ENCODE peak calls at places on chromosomes 5 and 9, in ten cellular contexts. K is GM23338, G is SK-N-SH, H is transverse colon, D is endothelial cell of umbilical vein, N is sigmoid colon, R is stomach, W is HepG2, I is Panc1, X is spleen. Z is an unnamed sample.

GRCh38 chr5:133456933-133457402 is 155.4 kb downstream of the FSTL4 start:
- DNase-seq in I (no peak), D (no peak), K (no peak), R (no peak), H (no peak), G (no peak), W (peak; percentile 19), N (no peak), X (no peak), Z (no peak)

GRCh38 chr9:83570359-83570758 is 32.2 kb upstream of the FRMD3 start:
- DNase-seq in D (no peak), R (no peak), K (no peak), G (no peak), N (no peak), H (no peak), I (no peak), X (no peak), W (no peak), Z (no peak)

GRCh38 chr5:168366124-168366523 is 74.7 kb downstream of the WWC1 start:
- DNase-seq in K (no peak), I (peak; percentile 32), R (no peak), H (no peak), N (no peak), G (no peak), D (peak; percentile 21), W (no peak), X (no peak), Z (no peak)

GRCh38 chr9:111179577-111179976 is 141.3 kb upstream of the LPAR1 start:
- DNase-seq in D (no peak), G (no peak), W (no peak), R (no peak), H (peak; percentile 20), K (no peak), X (no peak), N (peak; percentile 69), I (no peak), Z (no peak)

GRCh38 chr9:129865668-129866320 is 30.5 kb downstream of the USP20 start:
- DNase-seq in I (no peak), X (no peak), D (no peak), H (no peak), N (no peak), G (no peak), R (no peak), K (no peak), W (no peak), Z (no peak)

GRCh38 chr5:169895876-169896275 is 84.4 kb downstream of the INSYN2B start:
- DNase-seq in K (no peak), X (no peak), G (no peak), I (no peak), H (no peak), D (no peak), R (no peak), N (no peak), W (no peak), Z (no peak)

GRCh38 chr9:21402387-21403247 is 6.3 kb upstream of the IFNA8 start:
- DNase-seq in K (peak; percentile 84), G (peak; percentile 21), N (no peak), W (no peak), R (no peak), H (no peak), I (no peak), D (no peak), X (peak; percentile 76), Z (no peak)

GRCh38 chr9:120531683-120532300 is 48.2 kb downstream of the CDK5RAP2 start:
- DNase-seq in X (no peak), I (no peak), H (peak; percentile 14), D (peak; percentile 30), W (peak; percentile 25), K (peak; percentile 72), N (no peak), G (peak; percentile 42), R (no peak), Z (no peak)

GRCh38 chr5:65041296-65042158 is 272.8 kb downstream of the CWC27 start:
- DNase-seq in I (no peak), D (peak; percentile 40), H (no peak), N (no peak), K (no peak), G (no peak), X (no peak), R (no peak), W (no peak), Z (no peak)

GRCh38 chr5:97854871-97855762 is 672.1 kb upstream of the RIOK2 start:
- DNase-seq in N (no peak), W (no peak), K (peak; percentile 9), G (no peak), D (no peak), I (no peak), X (peak; percentile 59), H (no peak), R (no peak), Z (no peak)

GRCh38 chr5:132677191-132677590 is 3.4 kb downstream of the IL4 start:
- DNase-seq in G (no peak), D (peak; percentile 70), X (peak; percentile 75), R (peak; percentile 73), W (peak; percentile 31), I (peak; percentile 70), K (peak; percentile 31), N (no peak), H (peak; percentile 26), Z (no peak)

GRCh38 chr9:35548571-35548970 is 56.5 kb upstream of the TESK1 start:
- DNase-seq in K (no peak), G (no peak), H (no peak), W (no peak), N (no peak), X (no peak), R (no peak), I (no peak), D (no peak), Z (no peak)

GRCh38 chr9:35552376-35552775 is 52.7 kb upstream of the TESK1 start:
- DNase-seq in H (no peak), I (no peak), X (no peak), N (no peak), R (no peak), G (no peak), W (no peak), D (no peak), K (no peak), Z (no peak)

GRCh38 chr9:35549466-35549865 is 55.6 kb upstream of the TESK1 start:
- DNase-seq in H (no peak), K (no peak), X (no peak), G (no peak), I (no peak), D (no peak), R (no peak), N (no peak), W (no peak), Z (no peak)

GRCh38 chr9:35547889-35548418 is 57.1 kb upstream of the TESK1 start:
- DNase-seq in R (no peak), W (no peak), D (no peak), G (no peak), N (no peak), I (no peak), K (no peak), X (no peak), H (no peak), Z (no peak)

DNA sequence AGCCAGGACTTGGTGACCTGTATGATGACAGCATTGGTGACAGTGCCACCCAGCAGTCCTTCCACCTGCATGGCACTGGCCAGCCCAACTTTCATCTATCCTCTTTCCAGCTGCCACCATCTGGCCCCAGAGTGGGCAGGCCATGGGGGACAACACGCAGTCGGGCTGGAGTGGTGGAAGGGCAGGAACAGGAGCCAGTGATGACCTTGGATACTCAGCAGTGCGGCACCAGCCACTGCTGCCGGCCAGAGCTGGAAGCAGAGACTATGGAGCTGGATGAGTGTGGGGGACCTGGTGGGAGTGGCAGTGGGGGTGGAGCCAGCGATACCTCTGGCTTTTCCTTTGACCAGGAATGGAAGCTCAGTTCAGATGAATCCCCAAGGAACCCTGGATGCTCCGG is 56.9 kb downstream of the RUSC2 start:
- DNase-seq in R (no peak), N (no peak), D (no peak), G (no peak), W (no peak), K (no peak), I (no peak), H (no peak), X (no peak), Z (no peak)
- TF ChIP-seq CTCF in R (no peak), N (no peak), D (no peak), G (no peak), W (no peak), K (no peak), I (no peak), H (no peak), X (no peak), Z (no peak)

GRCh38 chr5:1801954-1802295 is 718 bp downstream of the NDUFS6 start:
- DNase-seq in D (no peak), H (no peak), G (peak; percentile 40), N (no peak), W (peak; percentile 24), X (peak; percentile 47), I (no peak), R (no peak), K (peak; percentile 73), Z (no peak)
- H3K27ac ChIP-seq in D (peak overlapping the region; percentile 50), H (peak overlapping the region; percentile 90), G (no peak overlapping the region), N (peak overlapping the region; percentile 87), W (peak overlapping the region; percentile 83), X (no peak overlapping the region), I (peak overlapping the region; percentile 95), R (peak overlapping the region; percentile 92), K (peak overlapping the region; percentile 89), Z (peak overlapping the region; percentile 74)

GRCh38 chr9:37632479-37632878 is 18.3 kb upstream of the FRMPD1 start:
- DNase-seq in W (no peak), D (no peak), I (no peak), G (no peak), H (no peak), R (no peak), X (no peak), K (peak; percentile 27), N (no peak), Z (no peak)
- TF ChIP-seq POLR2AphosphoS5 in W (no peak), D (no peak), I (no peak), G (no peak), H (no peak), R (no peak), X (no peak), K (no peak), N (no peak), Z (no peak)

DNA sequence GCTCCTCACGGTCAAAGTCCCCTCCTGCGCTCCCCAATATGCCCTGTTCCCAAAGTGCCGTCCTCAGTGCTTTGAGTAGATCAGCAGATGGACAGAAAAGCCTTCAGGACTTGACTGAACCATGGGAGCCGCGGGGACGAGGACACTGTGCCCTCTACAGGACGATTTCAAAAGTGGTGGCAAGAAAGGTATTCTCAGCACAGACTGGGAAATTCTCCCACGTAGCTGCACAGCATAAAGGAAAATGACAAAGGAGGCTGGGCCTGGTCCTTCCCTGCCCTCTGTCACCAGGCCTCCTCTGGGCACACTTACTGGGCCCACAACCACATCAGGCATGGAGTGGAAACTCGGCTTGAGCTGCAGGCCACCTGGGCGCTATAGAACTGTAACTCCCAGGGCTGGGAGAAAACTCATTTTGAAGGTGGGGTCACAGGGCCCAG is 16.7 kb upstream of the MTMR12 start:
- DNase-seq in D (peak; percentile 80), K (peak; percentile 89), I (peak; percentile 67), R (peak; percentile 76), N (peak; percentile 79), H (peak; percentile 75), W (peak; percentile 73), X (peak; percentile 80), G (peak; percentile 72), Z (peak; percentile 68)
- TF ChIP-seq CTCF in D (peak; percentile 60), K (peak; percentile 91), I (peak; percentile 91), R (no peak), N (peak; percentile 65), H (peak; percentile 60), W (peak; percentile 94), X (peak; percentile 61), G (peak; percentile 57), Z (peak; percentile 60)

Z was measured in prostate gland.